ENCODE peak calls at places on chromosome 9, in seven cellular contexts. One of them, this sample, is unnamed. For H3K4me1, the result is how much of the 10 kb centered on the place peaks cover.

GRCh38 chr9:4530375-4530774 is 40.1 kb downstream of the SLC1A1 start:
- DNase-seq in H1: no peak
- DNase-seq in IMR-90: no peak
- DNase-seq in neural progenitor cell: no peak
- DNase-seq in heart right ventricle: no peak
- DNase-seq in mammary epithelial cell: peak
- DNase-seq in CD8-positive, alpha-beta T cell: no peak
- DNase-seq in this sample: no peak

GRCh38 chr9:10268500-10269485 is 344.0 kb downstream of the PTPRD start:
- DNase-seq in H1: peak
- DNase-seq in IMR-90: peak
- DNase-seq in neural progenitor cell: peak
- DNase-seq in heart right ventricle: no peak
- DNase-seq in mammary epithelial cell: peak
- DNase-seq in CD8-positive, alpha-beta T cell: no peak
- DNase-seq in this sample: peak

GRCh38 chr9:83403864-83404263 is 134.3 kb downstream of the FRMD3 start:
- DNase-seq in H1: no peak
- DNase-seq in IMR-90: no peak
- DNase-seq in neural progenitor cell: no peak
- DNase-seq in heart right ventricle: no peak
- DNase-seq in mammary epithelial cell: peak
- DNase-seq in CD8-positive, alpha-beta T cell: no peak
- DNase-seq in this sample: no peak

GRCh38 chr9:12539602-12540001 is 153.6 kb upstream of the TYRP1 start:
- DNase-seq in H1: no peak
- DNase-seq in IMR-90: no peak
- DNase-seq in neural progenitor cell: no peak
- DNase-seq in heart right ventricle: no peak
- DNase-seq in mammary epithelial cell: no peak
- DNase-seq in CD8-positive, alpha-beta T cell: no peak
- DNase-seq in this sample: no peak

GRCh38 chr9:124693403-124693802 is 77.7 kb downstream of the NR6A1 start:
- DNase-seq in H1: no peak
- DNase-seq in IMR-90: no peak
- DNase-seq in neural progenitor cell: no peak
- DNase-seq in heart right ventricle: no peak
- DNase-seq in mammary epithelial cell: no peak
- DNase-seq in CD8-positive, alpha-beta T cell: no peak
- DNase-seq in this sample: peak

GRCh38 chr9:71662086-71662485 is 106.2 kb downstream of the CEMIP2 start:
- DNase-seq in H1: no peak
- DNase-seq in IMR-90: no peak
- DNase-seq in neural progenitor cell: no peak
- DNase-seq in heart right ventricle: no peak
- DNase-seq in mammary epithelial cell: no peak
- DNase-seq in CD8-positive, alpha-beta T cell: no peak
- DNase-seq in this sample: no peak

GRCh38 chr9:112051812-112052211 is 123.3 kb downstream of the SUSD1 start:
- DNase-seq in H1: no peak
- DNase-seq in IMR-90: no peak
- DNase-seq in neural progenitor cell: no peak
- DNase-seq in heart right ventricle: no peak
- DNase-seq in mammary epithelial cell: no peak
- DNase-seq in CD8-positive, alpha-beta T cell: no peak
- DNase-seq in this sample: no peak

GRCh38 chr9:135300346-135301141 is 179.0 kb upstream of the PPP1R26 start:
- DNase-seq in H1: no peak
- DNase-seq in IMR-90: no peak
- DNase-seq in neural progenitor cell: no peak
- DNase-seq in heart right ventricle: no peak
- DNase-seq in mammary epithelial cell: no peak
- DNase-seq in CD8-positive, alpha-beta T cell: no peak
- DNase-seq in this sample: no peak

GRCh38 chr9:33414263-33414662 is 11.9 kb upstream of the AQP7 start:
- DNase-seq in H1: no peak
- DNase-seq in IMR-90: no peak
- DNase-seq in neural progenitor cell: no peak
- DNase-seq in heart right ventricle: no peak
- DNase-seq in mammary epithelial cell: no peak
- DNase-seq in CD8-positive, alpha-beta T cell: no peak
- DNase-seq in this sample: no peak

GRCh38 chr9:91817106-91817492 is 132.9 kb downstream of the ROR2 start:
- DNase-seq in H1: no peak
- DNase-seq in IMR-90: no peak
- DNase-seq in neural progenitor cell: no peak
- DNase-seq in heart right ventricle: no peak
- DNase-seq in mammary epithelial cell: no peak
- DNase-seq in CD8-positive, alpha-beta T cell: no peak
- DNase-seq in this sample: no peak

GRCh38 chr9:105413486-105414068 is 34.3 kb upstream of the FSD1L start:
- DNase-seq in H1: no peak
- DNase-seq in IMR-90: peak
- DNase-seq in neural progenitor cell: peak
- DNase-seq in heart right ventricle: no peak
- DNase-seq in mammary epithelial cell: peak
- DNase-seq in CD8-positive, alpha-beta T cell: no peak
- DNase-seq in this sample: peak

GRCh38 chr9:88011005-88011766 is 36.9 kb upstream of the CDK20 start:
- DNase-seq in H1: no peak
- DNase-seq in IMR-90: peak
- DNase-seq in neural progenitor cell: peak
- DNase-seq in heart right ventricle: no peak
- DNase-seq in mammary epithelial cell: no peak
- DNase-seq in CD8-positive, alpha-beta T cell: no peak
- DNase-seq in this sample: peak

GRCh38 chr9:121992571-121993212 is 100.4 kb downstream of the TTLL11 start:
- DNase-seq in H1: peak
- DNase-seq in IMR-90: peak
- DNase-seq in neural progenitor cell: peak
- DNase-seq in heart right ventricle: peak
- DNase-seq in mammary epithelial cell: peak
- DNase-seq in CD8-positive, alpha-beta T cell: peak
- DNase-seq in this sample: peak

GRCh38 chr9:131706608-131706970 is 33.3 kb downstream of the RAPGEF1 start:
- DNase-seq in H1: no peak
- DNase-seq in IMR-90: no peak
- DNase-seq in neural progenitor cell: no peak
- DNase-seq in heart right ventricle: no peak
- DNase-seq in mammary epithelial cell: no peak
- DNase-seq in CD8-positive, alpha-beta T cell: no peak
- DNase-seq in this sample: no peak
- H3K4me1 ChIP-seq in H1: under half
- H3K4me1 ChIP-seq in IMR-90: under half
- H3K4me1 ChIP-seq in neural progenitor cell: under half
- H3K4me1 ChIP-seq in heart right ventricle: half or more
- H3K4me1 ChIP-seq in mammary epithelial cell: half or more
- H3K4me1 ChIP-seq in CD8-positive, alpha-beta T cell: under half
- H3K4me1 ChIP-seq in this sample: under half

GRCh38 chr9:2837915-2838314 is 6.0 kb downstream of the PUM3 start:
- DNase-seq in H1: no peak
- DNase-seq in IMR-90: peak
- DNase-seq in neural progenitor cell: no peak
- DNase-seq in heart right ventricle: no peak
- DNase-seq in mammary epithelial cell: no peak
- DNase-seq in CD8-positive, alpha-beta T cell: no peak
- DNase-seq in this sample: no peak

GRCh38 chr9:2838356-2838983 is 5.4 kb downstream of the PUM3 start:
- DNase-seq in H1: no peak
- DNase-seq in IMR-90: peak
- DNase-seq in neural progenitor cell: no peak
- DNase-seq in heart right ventricle: no peak
- DNase-seq in mammary epithelial cell: no peak
- DNase-seq in CD8-positive, alpha-beta T cell: no peak
- DNase-seq in this sample: no peak

GRCh38 chr9:2833096-2833495 is 10.8 kb downstream of the PUM3 start:
- DNase-seq in H1: no peak
- DNase-seq in IMR-90: no peak
- DNase-seq in neural progenitor cell: no peak
- DNase-seq in heart right ventricle: no peak
- DNase-seq in mammary epithelial cell: no peak
- DNase-seq in CD8-positive, alpha-beta T cell: no peak
- DNase-seq in this sample: no peak

GRCh38 chr9:2838984-2839367 is 4.9 kb downstream of the PUM3 start:
- DNase-seq in H1: no peak
- DNase-seq in IMR-90: no peak
- DNase-seq in neural progenitor cell: no peak
- DNase-seq in heart right ventricle: no peak
- DNase-seq in mammary epithelial cell: no peak
- DNase-seq in CD8-positive, alpha-beta T cell: no peak
- DNase-seq in this sample: no peak
- H3K4me3 ChIP-seq in H1: no peak
- H3K4me3 ChIP-seq in IMR-90: no peak
- H3K4me3 ChIP-seq in neural progenitor cell: no peak
- H3K4me3 ChIP-seq in heart right ventricle: no peak
- H3K4me3 ChIP-seq in mammary epithelial cell: no peak
- H3K4me3 ChIP-seq in CD8-positive, alpha-beta T cell: no peak
- H3K4me3 ChIP-seq in this sample: no peak

GRCh38 chr9:137406085-137406773 is 16.7 kb downstream of the EXD3 start:
- DNase-seq in H1: no peak
- DNase-seq in IMR-90: no peak
- DNase-seq in neural progenitor cell: no peak
- DNase-seq in heart right ventricle: no peak
- DNase-seq in mammary epithelial cell: no peak
- DNase-seq in CD8-positive, alpha-beta T cell: no peak
- DNase-seq in this sample: no peak
- H3K27ac ChIP-seq in H1: no peak
- H3K27ac ChIP-seq in IMR-90: no peak
- H3K27ac ChIP-seq in neural progenitor cell: no peak
- H3K27ac ChIP-seq in heart right ventricle: peak
- H3K27ac ChIP-seq in mammary epithelial cell: no peak
- H3K27ac ChIP-seq in CD8-positive, alpha-beta T cell: no peak
- H3K27ac ChIP-seq in this sample: no peak

GRCh38 chr9:136566553-136566895 is 20.7 kb upstream of the NOTCH1 start:
- DNase-seq in H1: no peak
- DNase-seq in IMR-90: no peak
- DNase-seq in neural progenitor cell: no peak
- DNase-seq in heart right ventricle: peak
- DNase-seq in mammary epithelial cell: no peak
- DNase-seq in CD8-positive, alpha-beta T cell: peak
- DNase-seq in this sample: no peak
- H3K4me1 ChIP-seq in H1: under half
- H3K4me1 ChIP-seq in IMR-90: under half
- H3K4me1 ChIP-seq in neural progenitor cell: under half
- H3K4me1 ChIP-seq in heart right ventricle: half or more
- H3K4me1 ChIP-seq in mammary epithelial cell: under half
- H3K4me1 ChIP-seq in CD8-positive, alpha-beta T cell: under half
- H3K4me1 ChIP-seq in this sample: under half

GRCh38 chr9:20625003-20625349 is 2.7 kb upstream of the MLLT3 start:
- DNase-seq in H1: no peak
- DNase-seq in IMR-90: no peak
- DNase-seq in neural progenitor cell: no peak
- DNase-seq in heart right ventricle: no peak
- DNase-seq in mammary epithelial cell: no peak
- DNase-seq in CD8-positive, alpha-beta T cell: no peak
- DNase-seq in this sample: no peak
- H3K4me3 ChIP-seq in H1: no peak
- H3K4me3 ChIP-seq in IMR-90: no peak
- H3K4me3 ChIP-seq in neural progenitor cell: peak
- H3K4me3 ChIP-seq in heart right ventricle: no peak
- H3K4me3 ChIP-seq in mammary epithelial cell: no peak
- H3K4me3 ChIP-seq in CD8-positive, alpha-beta T cell: no peak
- H3K4me3 ChIP-seq in this sample: peak

GRCh38 chr9:76341616-76342015 is 52.6 kb downstream of the RFK start:
- DNase-seq in H1: no peak
- DNase-seq in IMR-90: no peak
- DNase-seq in neural progenitor cell: no peak
- DNase-seq in heart right ventricle: no peak
- DNase-seq in mammary epithelial cell: no peak
- DNase-seq in CD8-positive, alpha-beta T cell: no peak
- DNase-seq in this sample: no peak
- H3K27ac ChIP-seq in H1: no peak
- H3K27ac ChIP-seq in IMR-90: no peak
- H3K27ac ChIP-seq in neural progenitor cell: no peak
- H3K27ac ChIP-seq in heart right ventricle: no peak
- H3K27ac ChIP-seq in mammary epithelial cell: no peak
- H3K27ac ChIP-seq in CD8-positive, alpha-beta T cell: no peak
- H3K27ac ChIP-seq in this sample: no peak

DNA sequence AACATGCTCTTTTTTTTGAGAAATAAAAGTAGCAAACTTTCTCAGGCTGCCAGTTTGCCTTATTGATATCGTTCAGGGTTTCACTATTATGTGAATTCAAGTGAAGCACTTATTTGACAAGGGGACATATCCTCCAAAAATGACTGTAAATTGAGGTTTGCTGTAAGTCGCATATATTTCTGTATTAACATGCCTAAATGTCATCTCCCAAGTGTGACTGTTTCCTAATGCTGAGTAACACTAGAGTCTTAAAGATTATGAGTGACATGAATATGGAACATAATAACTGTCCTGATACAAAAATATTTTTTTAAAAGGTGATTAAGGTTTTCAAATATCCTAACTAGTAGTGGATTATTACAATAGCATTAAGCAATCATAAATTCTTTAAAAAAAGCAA is 3.7 kb downstream of the NFIB start:
- DNase-seq in H1: no peak
- DNase-seq in IMR-90: no peak
- DNase-seq in neural progenitor cell: no peak
- DNase-seq in heart right ventricle: no peak
- DNase-seq in mammary epithelial cell: no peak
- DNase-seq in CD8-positive, alpha-beta T cell: no peak
- DNase-seq in this sample: no peak
- H3K4me1 ChIP-seq in H1: under half
- H3K4me1 ChIP-seq in IMR-90: under half
- H3K4me1 ChIP-seq in neural progenitor cell: under half
- H3K4me1 ChIP-seq in heart right ventricle: under half
- H3K4me1 ChIP-seq in mammary epithelial cell: under half
- H3K4me1 ChIP-seq in CD8-positive, alpha-beta T cell: under half
- H3K4me1 ChIP-seq in this sample: under half

DNA sequence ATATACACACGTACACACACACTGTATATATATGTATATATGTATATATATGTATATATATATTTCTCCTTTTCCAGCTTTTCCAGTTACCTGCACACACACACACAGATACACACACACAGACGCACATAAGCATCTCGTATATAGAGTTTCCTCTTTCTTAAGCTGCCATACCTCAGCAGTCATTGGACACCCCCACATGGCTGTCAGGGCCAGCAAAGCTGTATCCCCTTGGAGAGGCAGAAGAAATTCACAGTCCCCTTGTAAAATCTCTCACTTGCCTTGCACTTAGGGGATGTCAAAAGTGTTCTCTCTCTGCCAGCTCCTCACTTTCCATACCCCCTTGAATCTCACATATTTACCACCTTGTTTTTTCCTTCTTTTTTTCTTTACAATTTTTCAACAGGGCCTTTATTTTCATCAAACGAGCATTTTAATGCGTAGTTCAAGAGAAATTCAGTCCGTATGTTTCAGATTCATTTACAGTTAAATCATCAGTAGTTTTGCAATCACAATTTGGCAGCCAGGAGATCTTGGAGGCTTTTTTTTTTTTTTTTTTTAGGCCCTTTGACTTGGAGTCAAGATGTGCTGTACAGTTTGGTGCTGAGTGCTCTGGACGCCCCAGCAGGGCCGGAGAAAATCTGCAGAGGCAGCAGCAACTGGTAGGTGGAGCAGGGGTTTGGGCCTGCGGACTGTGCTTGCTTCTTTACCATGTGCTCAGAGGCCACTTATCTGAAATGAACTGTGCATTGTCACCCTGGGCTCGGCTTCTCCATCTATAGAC is 244.9 kb upstream of the KLF4 start:
- DNase-seq in H1: no peak
- DNase-seq in IMR-90: peak
- DNase-seq in neural progenitor cell: no peak
- DNase-seq in heart right ventricle: peak
- DNase-seq in mammary epithelial cell: peak
- DNase-seq in CD8-positive, alpha-beta T cell: no peak
- DNase-seq in this sample: no peak
- H3K4me3 ChIP-seq in H1: no peak
- H3K4me3 ChIP-seq in IMR-90: no peak
- H3K4me3 ChIP-seq in neural progenitor cell: no peak
- H3K4me3 ChIP-seq in heart right ventricle: no peak
- H3K4me3 ChIP-seq in mammary epithelial cell: no peak
- H3K4me3 ChIP-seq in CD8-positive, alpha-beta T cell: no peak
- H3K4me3 ChIP-seq in this sample: no peak